ENCODE peak calls at places on chromosomes 5 and 9, in six cellular contexts. B is fibroblast of lung, P is H1, V is mesendoderm, E is neuronal stem cell, K is NT2/D1. F is an unnamed sample.

GRCh38 chr5:119032653-119033052 is 38.2 kb upstream of the DMXL1 start:
- DNase-seq in P (no peak), E (no peak), K (no peak), V (no peak), B (no peak), F (no peak)

GRCh38 chr9:8020161-8020560 is 220.6 kb upstream of the DMAC1 start:
- DNase-seq in P (no peak), V (peak; percentile 5), K (no peak), E (no peak), B (no peak), F (no peak)

GRCh38 chr9:135663451-135663770 is 302 bp downstream of the LCN9 start:
- DNase-seq in P (no peak), E (no peak), V (no peak), B (no peak), K (no peak), F (no peak)

GRCh38 chr5:84017704-84018240 is 297.1 kb upstream of the HAPLN1 start:
- DNase-seq in V (no peak), P (no peak), E (no peak), B (peak; percentile 60), K (no peak), F (no peak)

GRCh38 chr5:133354323-133355161 is 257.8 kb downstream of the FSTL4 start:
- DNase-seq in K (no peak), E (no peak), V (no peak), B (no peak), P (no peak), F (no peak)

GRCh38 chr9:82912639-82913038 is 150.3 kb downstream of the RASEF start:
- DNase-seq in V (peak; percentile 49), E (no peak), K (no peak), P (no peak), B (no peak), F (no peak)

GRCh38 chr5:82749453-82749852 is 327.7 kb downstream of the TMEM167A start:
- DNase-seq in B (peak; percentile 48), E (no peak), K (no peak), V (no peak), P (no peak), F (no peak)

GRCh38 chr5:90548069-90548593 is 10.5 kb upstream of the ADGRV1 start:
- DNase-seq in V (peak; percentile 46), P (no peak), E (no peak), B (no peak), K (no peak), F (peak; percentile 39)

GRCh38 chr5:78008356-78008967 is 232.3 kb upstream of the TBCA start:
- DNase-seq in E (no peak), V (peak; percentile 62), B (peak; percentile 68), K (no peak), P (no peak), F (no peak)

GRCh38 chr9:34177906-34178697 is 741 bp upstream of the UBAP1 start:
- DNase-seq in P (no peak), E (no peak), B (no peak), V (peak; percentile 11), K (no peak), F (no peak)

GRCh38 chr5:134500699-134501430 is 24.6 kb upstream of the JADE2 start:
- DNase-seq in E (no peak), V (no peak), K (no peak), B (no peak), P (no peak), F (no peak)

GRCh38 chr9:2824564-2824963 is 19.3 kb downstream of the PUM3 start:
- DNase-seq in B (no peak), V (peak; percentile 71), K (no peak), E (no peak), P (peak; percentile 73), F (no peak)

GRCh38 chr5:75465480-75465879 is 45.9 kb downstream of the CERT1 start:
- DNase-seq in K (no peak), P (no peak), B (peak; percentile 17), E (no peak), V (no peak), F (no peak)

GRCh38 chr5:55905251-55905650 is 54.1 kb downstream of the IL31RA start:
- DNase-seq in B (no peak), E (no peak), K (no peak), P (no peak), V (no peak), F (no peak)

GRCh38 chr5:35319231-35320002 is 89.1 kb upstream of the PRLR start:
- DNase-seq in V (no peak), K (no peak), B (no peak), E (no peak), P (no peak), F (peak; percentile 45)

GRCh38 chr9:20551835-20552234 is 70.5 kb downstream of the MLLT3 start:
- DNase-seq in K (no peak), E (no peak), V (no peak), B (no peak), P (no peak), F (no peak)

GRCh38 chr9:5626727-5627634 is 1.9 kb upstream of the RIC1 start:
- DNase-seq in E (no peak), K (no peak), V (peak; percentile 26), B (peak; percentile 93), P (no peak), F (peak; percentile 95)

GRCh38 chr9:113957778-113958430 is 81.8 kb downstream of the ZNF618 start:
- DNase-seq in E (no peak), K (no peak), V (no peak), B (peak; percentile 85), P (no peak), F (peak; percentile 79)

GRCh38 chr5:173472164-173472563 is 143.9 kb upstream of the STC2 start:
- DNase-seq in P (no peak), V (no peak), K (no peak), E (no peak), B (peak; percentile 99), F (no peak)

GRCh38 chr5:43425965-43426364 is 13.8 kb upstream of the CCL28 start:
- DNase-seq in E (no peak), K (no peak), V (no peak), B (peak; percentile 59), P (no peak), F (no peak)

GRCh38 chr5:1937590-1937989 is 54.9 kb upstream of the IRX4 start:
- DNase-seq in K (no peak), P (no peak), E (no peak), V (no peak), B (no peak), F (no peak)

GRCh38 chr5:139968547-139969261 is 74.4 kb downstream of the NRG2 start:
- DNase-seq in P (peak; percentile 99), E (peak; percentile 83), K (peak; percentile 66), V (peak; percentile 87), B (peak; percentile 52), F (peak; percentile 6)

GRCh38 chr5:87770601-87771121 is 357.9 kb upstream of the CCNH start:
- DNase-seq in B (no peak), K (no peak), V (peak; percentile 48), E (no peak), P (peak; percentile 63), F (no peak)

GRCh38 chr9:77712533-77713130 is 64.5 kb upstream of the GNA14 start:
- DNase-seq in B (peak; percentile 63), V (no peak), K (no peak), P (no peak), E (no peak), F (no peak)

GRCh38 chr9:76910861-76911260 is 4.9 kb upstream of the PRUNE2 start:
- DNase-seq in P (no peak), K (no peak), B (no peak), V (no peak), E (no peak), F (no peak)

GRCh38 chr9:14344846-14345585 is 31.1 kb upstream of the NFIB start:
- DNase-seq in P (no peak), B (no peak), V (peak; percentile 49), E (no peak), K (no peak), F (no peak)

GRCh38 chr9:124535846-124536245 is 28.6 kb upstream of the NR5A1 start:
- DNase-seq in V (no peak), B (no peak), P (no peak), K (no peak), E (no peak), F (no peak)

GRCh38 chr5:179176571-179177230 is 116.5 kb downstream of the ZNF354C start:
- DNase-seq in E (no peak), V (no peak), P (peak; percentile 34), K (no peak), B (no peak), F (no peak)

GRCh38 chr9:83327323-83327722 is 210.9 kb downstream of the FRMD3 start:
- DNase-seq in P (no peak), E (no peak), K (no peak), V (peak; percentile 83), B (no peak), F (no peak)

DNA sequence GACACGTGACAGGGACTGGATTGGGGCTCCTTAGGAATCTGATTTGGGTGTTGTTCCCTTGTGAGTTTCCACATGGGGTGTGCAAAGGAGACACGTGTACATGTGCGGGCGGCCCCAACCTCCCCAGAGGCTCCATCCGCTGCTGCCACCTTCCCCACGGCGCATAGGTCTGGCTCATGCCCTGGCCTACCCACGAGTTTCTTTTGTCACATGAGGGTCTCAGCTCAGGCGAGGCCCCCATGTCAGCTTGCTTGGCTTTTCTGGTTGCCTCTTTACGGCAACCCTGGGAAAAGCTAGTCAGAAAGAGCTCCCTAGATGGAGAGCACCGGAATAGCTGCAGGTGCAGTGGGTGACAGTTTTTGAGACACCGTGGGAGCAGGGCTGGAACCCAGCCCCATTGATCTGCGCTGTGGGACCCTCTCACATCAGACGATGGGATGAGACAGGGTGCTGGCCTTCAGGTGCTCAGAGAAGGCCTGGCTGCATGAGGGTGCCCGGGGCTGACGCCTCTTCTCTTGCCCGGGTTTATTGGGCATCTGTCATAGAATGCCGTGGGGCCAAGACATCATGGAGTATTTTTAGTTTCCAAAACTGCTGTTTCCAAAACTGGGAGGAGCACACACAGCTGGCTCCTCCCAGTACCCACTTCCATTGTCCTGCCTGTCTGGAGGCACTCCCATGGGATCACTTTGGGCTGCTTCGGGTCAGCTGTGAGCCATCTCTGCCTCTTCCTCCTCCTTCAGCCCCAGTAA is 107.8 kb downstream of the WNK2 start:
- DNase-seq in P (no peak), E (no peak), B (no peak), V (no peak), K (no peak), F (no peak)
- H3K9ac ChIP-seq in P (no peak overlapping the region), E (no peak overlapping the region), B (no peak overlapping the region), V (no peak overlapping the region), K (no peak overlapping the region), F (no peak overlapping the region)

DNA sequence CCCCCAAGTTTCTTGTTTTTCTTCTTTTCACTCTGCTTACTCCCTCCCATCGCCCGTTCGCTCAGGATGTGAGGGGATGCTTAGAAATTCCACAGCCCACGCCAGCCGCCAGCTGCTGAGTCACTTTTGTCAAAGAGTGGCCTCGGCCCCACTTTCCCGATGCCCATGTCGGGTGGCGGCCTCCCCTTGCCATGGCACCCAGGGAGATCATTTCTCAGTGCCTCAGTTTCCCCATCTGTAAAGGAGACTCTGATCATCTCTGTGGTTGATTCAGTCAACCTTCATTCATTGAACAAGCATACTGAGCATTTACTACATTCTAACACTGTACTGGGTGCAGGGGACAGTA is 362 bp upstream of the PDGFRB start:
- DNase-seq in B (no peak), V (no peak), K (no peak), P (no peak), E (no peak), F (no peak)
- H3K9ac ChIP-seq in B (peak overlapping the region; percentile 33), V (peak overlapping the region; percentile 3), K (peak overlapping the region; percentile 18), P (no peak overlapping the region), E (no peak overlapping the region), F (no peak overlapping the region)

GRCh38 chr5:141877478-141878185 is 578 bp downstream of the PCDH1 start:
- DNase-seq in P (peak; percentile 63), B (no peak), V (peak; percentile 50), K (no peak), E (no peak), F (no peak)
- H3K9ac ChIP-seq in P (peak overlapping the region; percentile 89), B (no peak overlapping the region), V (peak overlapping the region; percentile 92), K (peak overlapping the region; percentile 87), E (peak overlapping the region; percentile 95), F (no peak overlapping the region)

GRCh38 chr9:127075592-127076380 is 46.6 kb downstream of the ANGPTL2 start:
- DNase-seq in K (no peak), B (peak; percentile 17), P (no peak), V (peak; percentile 66), E (no peak), F (no peak)
- H3K9ac ChIP-seq in K (no peak overlapping the region), B (no peak overlapping the region), P (no peak overlapping the region), V (no peak overlapping the region), E (no peak overlapping the region), F (no peak overlapping the region)

F was measured in SK-N-MC.